ENCODE peak calls at places on chromosomes 16 and 17, in five cellular contexts. I is HS-5, P is caudate nucleus, J is pons, X is cardiac fibroblast. D is an unnamed sample.
A peak's percentile ranks its signal among the peaks of the same experiment; 100 is the strongest.

GRCh38 chr17:47188266-47188665 is 829 bp downstream of the CDC27 start:
- DNase-seq in X (peak; percentile 62), I (peak; percentile 46), J (peak; percentile 36), P (no peak), D (no peak)

GRCh38 chr16:11130978-11131665 is 124.9 kb downstream of the SOCS1 start:
- DNase-seq in X (no peak), I (no peak), P (no peak), J (no peak), D (no peak)

GRCh38 chr17:76709077-76709950 is 1.5 kb downstream of the MXRA7 start:
- DNase-seq in P (peak; percentile 39), X (peak; percentile 96), J (no peak), I (peak; percentile 85), D (no peak)

GRCh38 chr16:67783353-67783725 is 23.0 kb downstream of the RANBP10 start:
- DNase-seq in I (no peak), P (no peak), J (no peak), X (no peak), D (no peak)

GRCh38 chr16:56269824-56270684 is 78.8 kb downstream of the GNAO1 start:
- DNase-seq in I (no peak), P (peak; percentile 38), X (peak; percentile 53), J (peak; percentile 87), D (peak; percentile 31)

GRCh38 chr16:85392756-85393673 is 220.1 kb upstream of the GSE1 start:
- DNase-seq in J (no peak), P (no peak), X (no peak), I (no peak), D (no peak)

GRCh38 chr17:82154881-82155331 is 56.9 kb upstream of the FASN start:
- DNase-seq in X (no peak), J (no peak), P (no peak), I (no peak), D (no peak)

GRCh38 chr17:57895382-57896060 is 45.7 kb upstream of the MRPS23 start:
- DNase-seq in X (no peak), I (no peak), J (no peak), P (no peak), D (no peak)

GRCh38 chr16:79007614-79008013 is 592.9 kb downstream of the MAF start:
- DNase-seq in J (no peak), I (no peak), X (no peak), P (no peak), D (no peak)

GRCh38 chr16:4695473-4696171 is 2.3 kb downstream of the NUDT16L1 start:
- DNase-seq in P (no peak), J (no peak), X (no peak), I (no peak), D (no peak)

GRCh38 chr17:55005520-55005919 is 37.0 kb downstream of the STXBP4 start:
- DNase-seq in I (no peak), J (no peak), X (peak; percentile 17), P (no peak), D (no peak)

GRCh38 chr17:49730078-49730786 is 22.5 kb upstream of the SLC35B1 start:
- DNase-seq in J (peak; percentile 77), P (no peak), X (peak; percentile 97), I (no peak), D (peak; percentile 60)

GRCh38 chr17:333626-334396 is 18.8 kb downstream of the RPH3AL start:
- DNase-seq in I (no peak), P (peak; percentile 71), X (peak; percentile 48), J (peak; percentile 77), D (peak; percentile 18)

GRCh38 chr16:63447121-63447520 is 1410.9 kb upstream of the CDH8 start:
- DNase-seq in P (no peak), I (no peak), J (no peak), X (no peak), D (no peak)

GRCh38 chr16:10180771-10181163 is 1.5 kb downstream of the GRIN2A start:
- DNase-seq in P (peak; percentile 26), J (no peak), X (no peak), I (no peak), D (no peak)

GRCh38 chr16:31477220-31478216 is 5.4 kb upstream of the SLC5A2 start:
- DNase-seq in I (no peak), J (no peak), P (no peak), X (no peak), D (no peak)

GRCh38 chr17:40427002-40427491 is 9.4 kb upstream of the TOP2A start:
- DNase-seq in P (no peak), J (no peak), I (no peak), X (no peak), D (no peak)

GRCh38 chr17:46061435-46061834 is 62.4 kb downstream of the STH start:
- DNase-seq in X (peak; percentile 38), P (no peak), J (no peak), I (no peak), D (no peak)

GRCh38 chr17:13601317-13601775 is 383 bp downstream of the HS3ST3A1 start:
- DNase-seq in J (no peak), I (no peak), X (no peak), P (no peak), D (no peak)

GRCh38 chr16:81261049-81261648 is 22.7 kb downstream of the BCO1 start:
- DNase-seq in I (no peak), J (no peak), X (no peak), P (no peak), D (no peak)

GRCh38 chr17:76491271-76492184 is 9.7 kb downstream of the RHBDF2 start:
- DNase-seq in P (no peak), J (no peak), I (no peak), X (no peak), D (no peak)

GRCh38 chr16:83433201-83433600 is 374.6 kb upstream of the HSBP1 start:
- DNase-seq in I (no peak), P (no peak), J (no peak), X (no peak), D (no peak)

GRCh38 chr17:16940116-16940881 is 31.6 kb downstream of the TNFRSF13B start:
- DNase-seq in I (no peak), P (no peak), J (no peak), X (no peak), D (no peak)

GRCh38 chr17:2656293-2656692 is 55.3 kb downstream of the CLUH start:
- DNase-seq in I (no peak), P (no peak), X (no peak), J (no peak), D (no peak)

GRCh38 chr17:65667656-65668055 is 106.2 kb upstream of the AXIN2 start:
- DNase-seq in X (no peak), P (no peak), I (no peak), J (no peak), D (no peak)

GRCh38 chr17:74888440-74888839 is 5.0 kb downstream of the FADS6 start:
- DNase-seq in I (no peak), J (no peak), P (no peak), X (no peak), D (no peak)

GRCh38 chr17:82031303-82031884 is at the start of gene RAC3:
- DNase-seq in P (no peak), I (no peak), J (no peak), X (peak; percentile 36), D (no peak)

GRCh38 chr16:64983226-64983625 is 138.6 kb downstream of the CDH11 start:
- DNase-seq in X (no peak), J (no peak), P (no peak), I (no peak), D (no peak)

GRCh38 chr16:81457326-81458133 is 12.9 kb downstream of the CMIP start:
- DNase-seq in J (no peak), I (no peak), X (peak; percentile 60), P (no peak), D (no peak)

GRCh38 chr16:20612551-20613470 is 36.6 kb upstream of the ACSM2B start:
- DNase-seq in P (peak; percentile 7), J (peak; percentile 31), X (peak; percentile 71), I (no peak), D (peak; percentile 6)

GRCh38 chr16:82452002-82452741 is 174.6 kb upstream of the CDH13 start:
- DNase-seq in X (no peak), P (no peak), J (no peak), I (no peak), D (no peak)

GRCh38 chr16:47777191-47777590 is 316.1 kb downstream of the PHKB start:
- DNase-seq in P (no peak), I (no peak), J (no peak), X (peak; percentile 46), D (no peak)

GRCh38 chr16:87697256-87697655 is 68.5 kb downstream of the KLHDC4 start:
- DNase-seq in P (no peak), X (no peak), I (no peak), J (no peak), D (no peak)

GRCh38 chr17:83152221-83152744 is 72.9 kb downstream of the METRNL start:
- DNase-seq in X (no peak), P (no peak), J (no peak), I (no peak), D (no peak)

GRCh38 chr16:70685938-70686375 is at the start of gene MTSS2:
- DNase-seq in X (peak; percentile 92), J (peak; percentile 58), P (peak; percentile 78), I (no peak), D (no peak)

D was measured in cerebellar nuclear complex.